ENCODE peak calls at places on chromosome 6, in four cellular contexts. E is heart left ventricle, U is GM23338, T is GM23248. K is an unnamed sample.

GRCh38 chr6:9136141-9136865 is 701.0 kb upstream of the SLC35B3 start:
- DNase-seq in E (no peak), U (no peak), T (no peak), K (no peak)

GRCh38 chr6:135306740-135307420 is 125.8 kb downstream of the MYB start:
- DNase-seq in E (no peak), U (no peak), T (no peak), K (no peak)

GRCh38 chr6:46926481-46926880 is 4.7 kb upstream of the ADGRF5 start:
- DNase-seq in E (no peak), U (no peak), T (peak), K (no peak)

GRCh38 chr6:144007779-144008500 is at the start of gene PLAGL1:
- DNase-seq in E (peak), U (peak), T (peak), K (peak)

GRCh38 chr6:5684320-5684719 is 322.4 kb downstream of the NRN1 start:
- DNase-seq in E (no peak), U (no peak), T (peak), K (no peak)

GRCh38 chr6:145213614-145214013 is 521.7 kb downstream of the EPM2A start:
- DNase-seq in E (no peak), U (no peak), T (no peak), K (no peak)

GRCh38 chr6:75602164-75602896 is 650 bp downstream of the SENP6 start:
- DNase-seq in E (peak), U (peak), T (peak), K (peak)

GRCh38 chr6:16897669-16898068 is 136.4 kb upstream of the ATXN1 start:
- DNase-seq in E (no peak), U (no peak), T (no peak), K (no peak)

GRCh38 chr6:166611631-166612030 is 15.4 kb downstream of the RPS6KA2 start:
- DNase-seq in E (no peak), U (no peak), T (no peak), K (no peak)

GRCh38 chr6:106108129-106108528 is 22.0 kb downstream of the PRDM1 start:
- DNase-seq in E (no peak), U (no peak), T (no peak), K (no peak)

GRCh38 chr6:106748547-106749207 is 119.3 kb downstream of the QRSL1 start:
- DNase-seq in E (no peak), U (peak), T (no peak), K (no peak)

GRCh38 chr6:30837870-30838269 is 46.4 kb upstream of the DDR1 start:
- DNase-seq in E (no peak), U (no peak), T (no peak), K (no peak)

DNA sequence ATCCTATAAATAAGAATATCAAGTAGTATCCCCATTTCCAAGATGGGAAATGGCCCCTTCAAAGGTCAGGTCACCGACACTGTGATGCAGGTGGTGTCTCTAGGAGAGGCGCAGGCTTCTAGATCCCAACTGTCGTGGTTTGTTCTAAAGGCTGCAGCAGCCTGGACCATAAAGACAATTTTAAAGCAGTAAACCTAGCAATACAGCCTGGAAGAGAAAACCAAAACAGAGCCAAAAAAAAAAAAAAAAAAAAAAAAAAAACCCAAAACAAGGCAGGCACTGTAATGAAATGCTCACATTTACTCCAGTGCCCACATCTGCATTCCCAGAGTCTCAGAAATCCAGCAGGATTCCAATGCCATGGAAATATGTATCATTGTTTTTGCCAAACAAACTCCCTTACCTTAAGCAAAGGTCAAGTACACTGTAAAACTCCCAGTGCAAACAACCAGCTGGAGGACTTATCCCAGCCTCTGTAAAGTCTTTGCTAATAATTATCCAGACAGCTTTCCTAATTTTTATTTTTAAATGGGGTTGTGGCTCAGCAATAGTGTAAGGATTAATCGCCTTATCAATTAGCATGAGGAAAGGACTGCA is 98.2 kb downstream of the PSMG4 start:
- DNase-seq in E (no peak), U (no peak), T (peak), K (no peak)
- H3K4me3 ChIP-seq in E (peak), U (peak), T (peak), K (peak)

GRCh38 chr6:11367638-11368199 is 135.3 kb upstream of the NEDD9 start:
- DNase-seq in E (no peak), U (no peak), T (no peak), K (no peak)

GRCh38 chr6:11370191-11371018 is 137.9 kb upstream of the NEDD9 start:
- DNase-seq in E (peak), U (peak), T (no peak), K (peak)

GRCh38 chr6:11368264-11368663 is 135.8 kb upstream of the NEDD9 start:
- DNase-seq in E (no peak), U (no peak), T (no peak), K (no peak)

GRCh38 chr6:11366934-11367637 is 134.6 kb upstream of the NEDD9 start:
- DNase-seq in E (no peak), U (peak), T (peak), K (no peak)

DNA sequence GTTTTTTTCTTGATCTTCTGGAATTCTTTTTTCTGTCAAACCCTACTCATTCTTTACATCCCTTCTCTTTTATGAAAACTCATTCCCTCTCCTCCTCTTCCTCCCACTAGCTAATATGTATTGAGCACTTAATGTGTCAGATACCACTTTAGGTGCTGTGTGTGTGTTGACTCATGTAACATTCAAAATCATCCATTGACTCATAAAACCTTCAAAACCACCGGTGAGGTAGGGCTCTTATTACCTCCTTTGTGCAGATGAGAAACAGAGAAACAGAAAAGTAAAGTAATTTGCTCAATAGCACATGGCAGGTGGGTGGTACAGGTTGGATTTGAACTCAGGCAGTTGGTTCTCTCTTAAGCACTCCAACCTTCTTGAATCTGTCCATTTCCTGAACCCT is 136.3 kb upstream of the NEDD9 start:
- DNase-seq in E (no peak), U (no peak), T (no peak), K (no peak)
- H3K27ac ChIP-seq in E (peak), U (no peak), T (no peak), K (peak)

GRCh38 chr6:98039443-98039842 is 756.4 kb upstream of the MMS22L start:
- DNase-seq in E (no peak), U (peak), T (no peak), K (no peak)
- H3K4me3 ChIP-seq in E (no peak), U (peak), T (no peak), K (no peak)

DNA sequence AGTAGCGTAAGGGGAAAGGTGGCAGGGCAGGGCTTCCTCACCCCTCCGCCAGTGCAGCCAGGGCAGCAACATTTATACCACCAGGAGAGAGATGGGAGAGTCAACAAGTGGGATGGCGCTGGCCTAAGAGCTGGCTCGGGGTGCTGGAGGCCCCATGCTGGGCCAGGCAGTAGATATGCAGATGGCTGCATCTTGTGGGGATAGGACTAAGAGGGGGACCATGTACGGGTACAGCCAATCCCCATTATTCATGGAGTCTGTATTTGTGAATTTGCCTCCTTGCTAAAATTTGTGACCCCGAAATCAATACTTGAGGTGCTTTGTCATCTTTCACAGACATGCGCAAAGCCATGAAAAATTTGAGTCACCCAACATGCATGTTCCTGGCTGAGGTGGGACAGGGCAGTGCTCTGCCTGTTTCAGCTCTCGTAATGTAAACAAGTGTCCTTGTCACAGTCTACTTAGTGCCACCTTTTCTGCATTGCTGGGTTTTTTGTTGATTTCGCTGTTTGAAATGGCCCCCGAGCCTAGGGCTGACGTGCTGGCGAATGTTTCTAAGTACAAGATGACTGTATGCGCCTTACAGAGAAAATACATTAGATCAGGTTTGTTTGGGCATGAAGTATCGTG is 27.5 kb upstream of the TAF8 start:
- DNase-seq in E (no peak), U (no peak), T (no peak), K (peak)
- H3K27ac ChIP-seq in E (no peak), U (no peak), T (no peak), K (no peak)

GRCh38 chr6:132736239-132736638 is 21.5 kb downstream of the VNN2 start:
- DNase-seq in E (no peak), U (no peak), T (no peak), K (no peak)

GRCh38 chr6:132733288-132733687 is 19.4 kb upstream of the VNN1 start:
- DNase-seq in E (no peak), U (no peak), T (no peak), K (no peak)

GRCh38 chr6:132731086-132731485 is 17.2 kb upstream of the VNN1 start:
- DNase-seq in E (no peak), U (no peak), T (peak), K (no peak)

GRCh38 chr6:132734694-132735236 is 20.9 kb upstream of the VNN1 start:
- DNase-seq in E (no peak), U (peak), T (peak), K (no peak)

GRCh38 chr6:132733814-132734213 is 20.0 kb upstream of the VNN1 start:
- DNase-seq in E (no peak), U (no peak), T (no peak), K (no peak)
- H3K4me3 ChIP-seq in E (no peak), U (no peak), T (no peak), K (no peak)

GRCh38 chr6:170188571-170189001 is 102.3 kb downstream of the DLL1 start:
- DNase-seq in E (no peak), U (no peak), T (no peak), K (no peak)
- H3K27ac ChIP-seq in E (no peak), U (no peak), T (no peak), K (no peak)

GRCh38 chr6:111427341-111428116 is 55.5 kb downstream of the REV3L start:
- DNase-seq in E (no peak), U (no peak), T (peak), K (no peak)
- H3K4me3 ChIP-seq in E (no peak), U (no peak), T (peak), K (no peak)

GRCh38 chr6:7042056-7042653 is 65.6 kb upstream of the RREB1 start:
- DNase-seq in E (no peak), U (no peak), T (peak), K (no peak)
- H3K27ac ChIP-seq in E (no peak), U (no peak), T (no peak), K (peak)

DNA sequence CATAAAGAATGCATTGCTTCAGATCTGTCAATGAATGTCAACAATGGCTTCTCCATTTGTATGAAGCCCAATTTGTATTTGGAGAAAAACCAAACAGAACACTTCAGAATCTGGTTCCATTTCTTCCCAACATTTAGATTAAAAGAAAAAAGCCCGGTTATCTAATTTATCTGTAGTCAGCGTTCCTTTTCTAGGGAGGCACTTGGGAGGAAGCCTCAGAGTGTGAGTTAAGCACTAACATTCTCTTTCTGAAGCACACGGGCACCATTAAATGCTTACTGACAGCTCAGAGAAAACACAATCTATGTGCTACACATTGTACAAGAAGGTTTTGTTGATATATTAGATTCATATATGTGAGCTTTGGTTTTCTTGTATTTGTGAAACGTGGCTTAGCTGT is 311.1 kb upstream of the AGPAT4 start:
- DNase-seq in E (no peak), U (no peak), T (no peak), K (no peak)
- H3K4me3 ChIP-seq in E (no peak), U (no peak), T (no peak), K (no peak)

GRCh38 chr6:36361071-36361470 is 24.4 kb upstream of the BNIP5 start:
- DNase-seq in E (no peak), U (no peak), T (no peak), K (no peak)
- H3K27ac ChIP-seq in E (no peak), U (no peak), T (no peak), K (no peak)

K was measured in kidney.